ENCODE peak calls at places on chromosomes 4 and X, in four cellular contexts. One of them, this sample, is unnamed.
A peak's percentile ranks its signal among the peaks of the same experiment; 100 is the strongest.

GRCh38 chr4:48742412-48742811 is 37.7 kb downstream of the FRYL start:
- ATAC-seq in activated T-cell treated with anti-CD3 and anti-CD28 coated beads, Interleukin-2, amount 50 U/mL, for 4 hours: peak; percentile 46
- ATAC-seq in RWPE2: peak; percentile 76
- ATAC-seq in esophagus mucosa: no peak
- ATAC-seq in this sample: peak; percentile 59

GRCh38 chr4:726816-727215 is 21.2 kb downstream of the PCGF3 start:
- ATAC-seq in RWPE2: no peak
- ATAC-seq in activated T-cell treated with anti-CD3 and anti-CD28 coated beads, Interleukin-2, amount 50 U/mL, for 4 hours: no peak
- ATAC-seq in esophagus mucosa: no peak
- ATAC-seq in this sample: no peak

GRCh38 chr4:8090312-8090711 is 68.3 kb downstream of the ABLIM2 start:
- ATAC-seq in esophagus mucosa: peak; percentile 70
- ATAC-seq in activated T-cell treated with anti-CD3 and anti-CD28 coated beads, Interleukin-2, amount 50 U/mL, for 4 hours: no peak
- ATAC-seq in RWPE2: peak; percentile 92
- ATAC-seq in this sample: peak; percentile 81

GRCh38 chr4:112938461-112939058 is 110.9 kb upstream of the ANK2 start:
- ATAC-seq in RWPE2: no peak
- ATAC-seq in activated T-cell treated with anti-CD3 and anti-CD28 coated beads, Interleukin-2, amount 50 U/mL, for 4 hours: no peak
- ATAC-seq in esophagus mucosa: no peak
- ATAC-seq in this sample: no peak

GRCh38 chr4:26412381-26413372 is 77.6 kb downstream of the CCKAR start:
- ATAC-seq in RWPE2: no peak
- ATAC-seq in esophagus mucosa: no peak
- ATAC-seq in activated T-cell treated with anti-CD3 and anti-CD28 coated beads, Interleukin-2, amount 50 U/mL, for 4 hours: no peak
- ATAC-seq in this sample: no peak

GRCh38 chr4:168304744-168305459 is 13.7 kb downstream of the DDX60 start:
- ATAC-seq in esophagus mucosa: peak; percentile 96
- ATAC-seq in activated T-cell treated with anti-CD3 and anti-CD28 coated beads, Interleukin-2, amount 50 U/mL, for 4 hours: no peak
- ATAC-seq in RWPE2: peak; percentile 99
- ATAC-seq in this sample: no peak

GRCh38 chr4:105923507-105924238 is 28.4 kb downstream of the NPNT start:
- ATAC-seq in activated T-cell treated with anti-CD3 and anti-CD28 coated beads, Interleukin-2, amount 50 U/mL, for 4 hours: no peak
- ATAC-seq in RWPE2: peak; percentile 96
- ATAC-seq in esophagus mucosa: peak; percentile 38
- ATAC-seq in this sample: no peak

GRCh38 chr4:185535818-185536729 is 767 bp upstream of the PDLIM3 start:
- ATAC-seq in activated T-cell treated with anti-CD3 and anti-CD28 coated beads, Interleukin-2, amount 50 U/mL, for 4 hours: no peak
- ATAC-seq in RWPE2: no peak
- ATAC-seq in esophagus mucosa: no peak
- ATAC-seq in this sample: no peak

GRCh38 chr4:110754726-110755125 is 131.8 kb upstream of the PITX2 start:
- ATAC-seq in esophagus mucosa: no peak
- ATAC-seq in activated T-cell treated with anti-CD3 and anti-CD28 coated beads, Interleukin-2, amount 50 U/mL, for 4 hours: no peak
- ATAC-seq in RWPE2: no peak
- ATAC-seq in this sample: no peak

GRCh38 chr4:174193438-174194015 is 89.9 kb downstream of the FBXO8 start:
- ATAC-seq in RWPE2: peak; percentile 31
- ATAC-seq in activated T-cell treated with anti-CD3 and anti-CD28 coated beads, Interleukin-2, amount 50 U/mL, for 4 hours: peak; percentile 30
- ATAC-seq in esophagus mucosa: no peak
- ATAC-seq in this sample: no peak

GRCh38 chr4:127708985-127709384 is 21.2 kb upstream of the SLC25A31 start:
- ATAC-seq in esophagus mucosa: peak; percentile 98
- ATAC-seq in activated T-cell treated with anti-CD3 and anti-CD28 coated beads, Interleukin-2, amount 50 U/mL, for 4 hours: no peak
- ATAC-seq in RWPE2: peak; percentile 98
- ATAC-seq in this sample: no peak

GRCh38 chrX:70030242-70030823 is 19.4 kb downstream of the AWAT2 start:
- ATAC-seq in activated T-cell treated with anti-CD3 and anti-CD28 coated beads, Interleukin-2, amount 50 U/mL, for 4 hours: peak; percentile 30
- ATAC-seq in RWPE2: peak; percentile 25
- ATAC-seq in esophagus mucosa: peak; percentile 75
- ATAC-seq in this sample: peak; percentile 80

GRCh38 chrX:119729408-119730201 is 28.8 kb upstream of the SOWAHD start:
- ATAC-seq in esophagus mucosa: peak; percentile 51
- ATAC-seq in activated T-cell treated with anti-CD3 and anti-CD28 coated beads, Interleukin-2, amount 50 U/mL, for 4 hours: no peak
- ATAC-seq in RWPE2: no peak
- ATAC-seq in this sample: peak; percentile 34

GRCh38 chr4:26238426-26238781 is 82.4 kb upstream of the RBPJ start:
- ATAC-seq in activated T-cell treated with anti-CD3 and anti-CD28 coated beads, Interleukin-2, amount 50 U/mL, for 4 hours: no peak
- ATAC-seq in esophagus mucosa: no peak
- ATAC-seq in RWPE2: no peak
- ATAC-seq in this sample: peak; percentile 75

GRCh38 chrX:40579880-40580536 is 762 bp upstream of the ATP6AP2 start:
- ATAC-seq in RWPE2: no peak
- ATAC-seq in esophagus mucosa: peak; percentile 41
- ATAC-seq in activated T-cell treated with anti-CD3 and anti-CD28 coated beads, Interleukin-2, amount 50 U/mL, for 4 hours: peak; percentile 44
- ATAC-seq in this sample: peak; percentile 59

GRCh38 chrX:79270401-79270800 is 96.7 kb downstream of the ITM2A start:
- ATAC-seq in esophagus mucosa: peak; percentile 65
- ATAC-seq in activated T-cell treated with anti-CD3 and anti-CD28 coated beads, Interleukin-2, amount 50 U/mL, for 4 hours: peak; percentile 98
- ATAC-seq in RWPE2: no peak
- ATAC-seq in this sample: peak; percentile 99

GRCh38 chr4:81565137-81565870 is 93.6 kb upstream of the RASGEF1B start:
- ATAC-seq in RWPE2: no peak
- ATAC-seq in activated T-cell treated with anti-CD3 and anti-CD28 coated beads, Interleukin-2, amount 50 U/mL, for 4 hours: no peak
- ATAC-seq in esophagus mucosa: peak; percentile 20
- ATAC-seq in this sample: no peak

GRCh38 chrX:63050225-63050624 is 300.9 kb downstream of the SPIN4 start:
- ATAC-seq in activated T-cell treated with anti-CD3 and anti-CD28 coated beads, Interleukin-2, amount 50 U/mL, for 4 hours: no peak
- ATAC-seq in esophagus mucosa: no peak
- ATAC-seq in RWPE2: no peak
- ATAC-seq in this sample: no peak

GRCh38 chr4:155338196-155338595 is 38.6 kb downstream of the MAP9 start:
- ATAC-seq in esophagus mucosa: no peak
- ATAC-seq in activated T-cell treated with anti-CD3 and anti-CD28 coated beads, Interleukin-2, amount 50 U/mL, for 4 hours: no peak
- ATAC-seq in RWPE2: no peak
- ATAC-seq in this sample: no peak

GRCh38 chr4:89373396-89373795 is 65.8 kb upstream of the GPRIN3 start:
- ATAC-seq in activated T-cell treated with anti-CD3 and anti-CD28 coated beads, Interleukin-2, amount 50 U/mL, for 4 hours: no peak
- ATAC-seq in esophagus mucosa: no peak
- ATAC-seq in RWPE2: no peak
- ATAC-seq in this sample: no peak

GRCh38 chr4:173371292-173372192 is 788 bp downstream of the SAP30 start:
- ATAC-seq in activated T-cell treated with anti-CD3 and anti-CD28 coated beads, Interleukin-2, amount 50 U/mL, for 4 hours: peak; percentile 24
- ATAC-seq in RWPE2: peak; percentile 37
- ATAC-seq in esophagus mucosa: no peak
- ATAC-seq in this sample: peak; percentile 9

GRCh38 chr4:78493731-78494130 is 57.8 kb upstream of the ANXA3 start:
- ATAC-seq in RWPE2: no peak
- ATAC-seq in esophagus mucosa: no peak
- ATAC-seq in activated T-cell treated with anti-CD3 and anti-CD28 coated beads, Interleukin-2, amount 50 U/mL, for 4 hours: no peak
- ATAC-seq in this sample: peak; percentile 21

GRCh38 chr4:16894406-16894805 is 4.0 kb downstream of the LDB2 start:
- ATAC-seq in activated T-cell treated with anti-CD3 and anti-CD28 coated beads, Interleukin-2, amount 50 U/mL, for 4 hours: no peak
- ATAC-seq in esophagus mucosa: no peak
- ATAC-seq in RWPE2: no peak
- ATAC-seq in this sample: no peak

This sample was measured in activated T-helper 17 cell treated with anti-CD3 and anti-CD28 coated beads, Interleukin-2, amount 50 U/mL, for 72 hours.